ENCODE peak calls at places on chromosomes 5 and 9, in seven cellular contexts. N is fibroblast of the conjunctiva; S is HEK293T; Z is stimulated activated CD4-positive, alpha-beta T cell treated with anti-CD3 and anti-CD28 coated beads, Interleukin-1b, Interleukin-23, amount 100 ng/mL, for 24 hours; F is T-helper 9 cell; X is sciatic nerve; L is tibial artery. T is an unnamed sample.

GRCh38 chr5:180084638-180085561 is 13.3 kb upstream of the RNF130 start:
- DNase-seq in F (no peak), S (no peak), N (no peak), L (no peak), Z (no peak), X (no peak), T (no peak)

GRCh38 chr9:123437201-123437600 is 81.2 kb downstream of the CRB2 start:
- DNase-seq in L (no peak), Z (no peak), N (no peak), X (peak; percentile 44), S (no peak), F (no peak), T (no peak)

GRCh38 chr9:130732793-130733221 is 39.2 kb downstream of the EXOSC2 start:
- DNase-seq in S (no peak), Z (no peak), F (no peak), X (no peak), N (no peak), L (no peak), T (no peak)

GRCh38 chr5:124596595-124597388 is 149.6 kb downstream of the ZNF608 start:
- DNase-seq in F (no peak), X (no peak), L (no peak), S (no peak), Z (no peak), N (peak; percentile 33), T (no peak)

GRCh38 chr5:6820851-6821479 is 107.7 kb downstream of the TENT4A start:
- DNase-seq in X (no peak), N (no peak), Z (peak; percentile 29), L (no peak), S (peak; percentile 70), F (peak; percentile 21), T (peak; percentile 20)

GRCh38 chr5:90015584-90016018 is 394.0 kb downstream of the CETN3 start:
- DNase-seq in Z (no peak), S (no peak), X (no peak), L (no peak), F (no peak), N (no peak), T (no peak)

GRCh38 chr5:142881727-142882126 is 111.5 kb downstream of the ARHGAP26 start:
- DNase-seq in N (no peak), Z (no peak), S (no peak), L (no peak), F (no peak), X (no peak), T (no peak)

GRCh38 chr5:77957516-77957915 is 181.4 kb upstream of the TBCA start:
- DNase-seq in L (no peak), S (no peak), F (no peak), N (no peak), X (no peak), Z (no peak), T (no peak)

GRCh38 chr9:89038354-89039091 is 47.3 kb downstream of the S1PR3 start:
- DNase-seq in Z (no peak), F (no peak), X (no peak), S (no peak), L (peak; percentile 50), N (peak; percentile 91), T (no peak)